ENCODE peak calls at places on chromosome 7, in five cellular contexts. Y, M, D, A and G are unnamed samples.

GRCh38 chr7:28112467-28112866 is 68.1 kb downstream of the JAZF1 start:
- DNase-seq in A (no peak), D (no peak), Y (no peak), M (no peak), G (no peak)

GRCh38 chr7:120729300-120729699 is 128.6 kb downstream of the TSPAN12 start:
- DNase-seq in Y (peak), D (no peak), M (no peak), A (no peak), G (no peak)

GRCh38 chr7:132368246-132368900 is 207.9 kb downstream of the PLXNA4 start:
- DNase-seq in Y (no peak), A (no peak), D (no peak), M (no peak), G (no peak)

GRCh38 chr7:53281312-53281711 is 245.9 kb downstream of the POM121L12 start:
- DNase-seq in A (no peak), M (no peak), D (no peak), Y (no peak), G (no peak)

GRCh38 chr7:149635561-149636329 is 137.6 kb downstream of the ZNF467 start:
- DNase-seq in Y (no peak), D (no peak), A (no peak), M (no peak), G (no peak)

GRCh38 chr7:7639847-7640220 is 718 bp upstream of the UMAD1 start:
- DNase-seq in A (no peak), Y (peak), M (peak), D (no peak), G (peak)

GRCh38 chr7:2526659-2527504 is 7.3 kb downstream of the LFNG start:
- DNase-seq in Y (no peak), D (no peak), A (no peak), M (no peak), G (no peak)

GRCh38 chr7:30365626-30366025 is 81.2 kb downstream of the ZNRF2 start:
- DNase-seq in D (no peak), M (no peak), A (no peak), Y (no peak), G (no peak)

GRCh38 chr7:30143748-30144251 is 9.0 kb downstream of the MTURN start:
- DNase-seq in Y (peak), M (peak), A (no peak), D (no peak), G (no peak)

GRCh38 chr7:80218723-80219122 is 84.1 kb downstream of the GNAI1 start:
- DNase-seq in D (no peak), M (peak), A (no peak), Y (peak), G (no peak)

GRCh38 chr7:33061282-33061928 is 1.2 kb downstream of the NT5C3A start:
- DNase-seq in Y (no peak), M (no peak), A (no peak), D (no peak), G (no peak)

GRCh38 chr7:64494912-64495461 is 67.9 kb downstream of the ZNF680 start:
- DNase-seq in M (no peak), D (no peak), A (no peak), Y (no peak), G (no peak)

GRCh38 chr7:24378871-24379608 is 95.0 kb downstream of the NPY start:
- DNase-seq in Y (peak), A (no peak), D (no peak), M (peak), G (no peak)

GRCh38 chr7:95906871-95907270 is 134.5 kb downstream of the DYNC1I1 start:
- DNase-seq in Y (no peak), M (no peak), D (no peak), A (no peak), G (no peak)

GRCh38 chr7:106217089-106217542 is 67.7 kb downstream of the NAMPT start:
- DNase-seq in Y (peak), M (peak), A (peak), D (no peak), G (peak)

GRCh38 chr7:105887569-105888199 is 11.3 kb upstream of the ATXN7L1 start:
- DNase-seq in A (no peak), M (no peak), Y (no peak), D (no peak), G (no peak)

GRCh38 chr7:20624666-20625385 is 9.4 kb downstream of the ABCB5 start:
- DNase-seq in M (peak), Y (no peak), D (no peak), A (no peak), G (no peak)